ENCODE peak calls at places on chromosomes 2 and 18, in five cellular contexts. M is neuronal stem cell, H is mesenchymal stem cell, K is IMR-90, S is mesendoderm. V is an unnamed sample.

GRCh38 chr2:55097083-55097461 is 46.8 kb upstream of the RTN4 start:
- DNase-seq in M (no peak), H (no peak), K (no peak), S (no peak), V (no peak)

GRCh38 chr2:209380278-209380677 is 43.6 kb upstream of the MAP2 start:
- DNase-seq in M (no peak), H (no peak), K (no peak), S (no peak), V (no peak)

GRCh38 chr2:113832795-113833194 is 57.1 kb upstream of the ACTR3 start:
- DNase-seq in M (no peak), H (no peak), K (no peak), S (no peak), V (no peak)

GRCh38 chr2:226327830-226328229 is 471.8 kb downstream of the IRS1 start:
- DNase-seq in M (no peak), H (no peak), K (no peak), S (no peak), V (no peak)

GRCh38 chr2:133596701-133597393 is 28.6 kb upstream of the NCKAP5 start:
- DNase-seq in M (no peak), H (no peak), K (no peak), S (peak; percentile 18), V (no peak)

GRCh38 chr2:127618551-127618950 is 27.4 kb upstream of the GPR17 start:
- DNase-seq in M (no peak), H (no peak), K (no peak), S (no peak), V (no peak)

GRCh38 chr2:64730551-64731305 is 77.0 kb upstream of the SERTAD2 start:
- DNase-seq in M (no peak), H (peak; percentile 91), K (peak; percentile 90), S (peak; percentile 52), V (no peak)

GRCh38 chr2:191050640-191050987 is 36.6 kb upstream of the STAT1 start:
- DNase-seq in M (no peak), H (peak; percentile 87), K (peak; percentile 75), S (peak; percentile 38), V (no peak)

GRCh38 chr2:150165479-150165878 is 322.0 kb downstream of the RND3 start:
- DNase-seq in M (no peak), H (no peak), K (no peak), S (no peak), V (no peak)

GRCh38 chr18:8820701-8821465 is 115.5 kb downstream of the MTCL1 start:
- DNase-seq in M (no peak), H (no peak), K (no peak), S (no peak), V (no peak)

GRCh38 chr2:105919826-105920225 is 175.1 kb downstream of the NCK2 start:
- DNase-seq in M (no peak), H (peak; percentile 25), K (peak; percentile 62), S (peak; percentile 54), V (no peak)

GRCh38 chr2:103445356-103445755 is 683.5 kb downstream of the TMEM182 start:
- DNase-seq in M (no peak), H (no peak), K (no peak), S (peak; percentile 33), V (no peak)

GRCh38 chr18:31401156-31402025 is 24.8 kb downstream of the DSG4 start:
- DNase-seq in M (no peak), H (peak; percentile 50), K (no peak), S (no peak), V (no peak)

GRCh38 chr18:56221195-56222065 is 417.0 kb downstream of the TXNL1 start:
- DNase-seq in M (no peak), H (no peak), K (no peak), S (no peak), V (no peak)

GRCh38 chr2:11368059-11368572 is 23.7 kb upstream of the ROCK2 start:
- DNase-seq in M (no peak), H (peak; percentile 28), K (no peak), S (no peak), V (no peak)

GRCh38 chr2:144469788-144470187 is 50.1 kb downstream of the ZEB2 start:
- DNase-seq in M (no peak), H (no peak), K (no peak), S (no peak), V (no peak)

GRCh38 chr2:132448331-132448730 is 31.7 kb downstream of the GPR39 start:
- DNase-seq in M (no peak), H (no peak), K (no peak), S (no peak), V (no peak)

GRCh38 chr2:199704358-199705238 is 146.4 kb downstream of the FTCDNL1 start:
- DNase-seq in M (peak; percentile 6), H (peak; percentile 51), K (peak; percentile 24), S (peak; percentile 57), V (peak; percentile 45)

GRCh38 chr2:66865161-66865560 is 430.2 kb downstream of the MEIS1 start:
- DNase-seq in M (no peak), H (no peak), K (peak; percentile 61), S (no peak), V (no peak)

GRCh38 chr2:75241696-75242095 is 42.4 kb upstream of the TACR1 start:
- DNase-seq in M (no peak), H (no peak), K (peak; percentile 43), S (peak; percentile 69), V (no peak)

GRCh38 chr18:36580266-36580665 is 248.5 kb downstream of the TPGS2 start:
- DNase-seq in M (no peak), H (peak; percentile 4), K (peak; percentile 51), S (no peak), V (no peak)

GRCh38 chr2:121480826-121481225 is 49.9 kb upstream of the RNU4ATAC start:
- DNase-seq in M (no peak), H (peak; percentile 54), K (peak; percentile 92), S (no peak), V (no peak)

GRCh38 chr2:131753640-131754561 is 226.2 kb downstream of the CCDC74A start:
- DNase-seq in M (no peak), H (no peak), K (no peak), S (no peak), V (no peak)

GRCh38 chr2:72989770-72990556 is 72.6 kb downstream of the EMX1 start:
- DNase-seq in M (no peak), H (no peak), K (peak; percentile 11), S (no peak), V (peak; percentile 34)

DNA sequence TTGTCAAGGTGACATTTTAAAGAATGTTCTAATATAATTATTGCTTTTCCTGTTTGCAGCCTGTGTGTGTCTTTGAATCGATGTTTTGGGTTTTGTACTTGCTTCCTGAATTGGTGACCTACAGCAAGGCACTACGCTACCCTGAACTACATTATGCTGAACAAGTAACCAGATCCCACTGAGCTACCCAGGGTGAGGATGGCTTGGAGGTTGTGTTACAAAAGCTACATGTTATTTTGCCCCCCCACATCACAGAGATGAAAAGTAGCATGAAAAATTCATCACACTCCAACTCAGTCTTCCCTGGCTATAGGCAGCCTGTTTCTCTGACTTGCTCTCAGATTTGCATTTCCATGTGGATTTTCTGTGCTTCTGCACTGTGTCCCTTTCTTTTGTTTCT is 162.1 kb downstream of the LDLRAD4 start:
- DNase-seq in M (no peak), H (no peak), K (no peak), S (no peak), V (no peak)
- H3K4ac ChIP-seq in M (no peak overlapping the region), H (no peak overlapping the region), K (no peak overlapping the region), S (no peak overlapping the region), V (no peak overlapping the region)

GRCh38 chr18:79963658-79964329 is 649 bp upstream of the HSBP1L1 start:
- DNase-seq in M (no peak), H (no peak), K (no peak), S (no peak), V (no peak)

GRCh38 chr18:79960921-79961526 is 3.4 kb upstream of the HSBP1L1 start:
- DNase-seq in M (no peak), H (no peak), K (no peak), S (no peak), V (no peak)

GRCh38 chr18:79962311-79962710 is 2.1 kb upstream of the HSBP1L1 start:
- DNase-seq in M (no peak), H (no peak), K (peak; percentile 61), S (no peak), V (no peak)

GRCh38 chr18:79962835-79963657 is 1.4 kb upstream of the HSBP1L1 start:
- DNase-seq in M (no peak), H (no peak), K (no peak), S (no peak), V (no peak)

DNA sequence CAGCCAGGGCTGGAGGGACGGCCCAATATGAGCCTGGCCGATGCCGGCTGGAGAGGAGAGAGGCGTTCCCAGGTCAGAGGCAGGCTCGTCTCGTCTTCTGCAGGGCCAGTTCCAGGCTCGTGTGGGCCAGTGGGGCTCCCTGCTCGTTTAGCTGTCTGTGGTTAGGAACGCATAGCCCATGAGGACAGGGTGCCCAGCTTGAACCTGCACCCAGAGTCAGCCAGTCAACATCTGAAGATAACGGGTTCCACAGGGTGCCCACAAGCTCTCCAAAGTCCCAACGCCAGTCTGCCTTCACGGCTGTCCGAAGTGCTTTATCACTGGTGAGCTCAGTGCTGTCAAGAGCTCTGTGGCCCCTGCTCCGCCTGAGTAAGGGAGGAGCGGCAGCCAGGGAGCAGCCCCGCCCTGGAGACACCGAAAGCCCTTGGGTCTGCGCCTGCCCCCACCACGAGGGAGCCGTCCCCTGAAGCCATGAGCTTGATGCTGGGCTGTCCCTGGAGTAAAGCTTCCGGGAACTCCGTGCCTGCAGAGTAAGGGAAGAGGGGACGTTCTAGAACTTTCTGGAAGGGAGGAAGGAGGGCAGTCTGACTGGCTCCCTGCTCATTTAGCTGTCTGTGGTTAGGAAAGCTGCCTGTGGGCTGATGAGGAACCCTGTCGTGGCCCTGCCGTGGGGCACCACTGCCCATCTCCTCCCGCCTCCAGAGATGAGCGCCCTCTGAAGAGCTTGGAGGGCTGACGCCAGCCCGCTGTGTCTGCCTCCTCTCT is 2.7 kb upstream of the HSBP1L1 start:
- DNase-seq in M (no peak), H (no peak), K (no peak), S (no peak), V (no peak)
- H3K4ac ChIP-seq in M (no peak overlapping the region), H (peak overlapping the region; percentile 56), K (peak overlapping the region; percentile 26), S (no peak overlapping the region), V (no peak overlapping the region)

GRCh38 chr18:657998-658946 is 819 bp downstream of the TYMS start:
- DNase-seq in M (peak; percentile 82), H (peak; percentile 92), K (peak; percentile 84), S (peak; percentile 96), V (peak; percentile 92)
- H3K4ac ChIP-seq in M (no peak overlapping the region), H (peak overlapping the region; percentile 74), K (peak overlapping the region; percentile 84), S (peak overlapping the region; percentile 92), V (no peak overlapping the region)

GRCh38 chr2:36369163-36369562 is 13.6 kb downstream of the CRIM1 start:
- DNase-seq in M (no peak), H (no peak), K (no peak), S (no peak), V (no peak)
- H3K4ac ChIP-seq in M (no peak overlapping the region), H (peak overlapping the region; percentile 19), K (peak overlapping the region; percentile 41), S (no peak overlapping the region), V (no peak overlapping the region)

GRCh38 chr2:1713839-1714236 is 30.5 kb downstream of the PXDN start:
- DNase-seq in M (no peak), H (no peak), K (no peak), S (no peak), V (no peak)
- H3K4ac ChIP-seq in M (no peak overlapping the region), H (peak overlapping the region; percentile 21), K (no peak overlapping the region), S (no peak overlapping the region), V (no peak overlapping the region)

GRCh38 chr2:215428060-215428910 is 7.6 kb downstream of the FN1 start:
- DNase-seq in M (no peak), H (no peak), K (peak; percentile 23), S (no peak), V (no peak)
- H3K4ac ChIP-seq in M (no peak overlapping the region), H (no peak overlapping the region), K (no peak overlapping the region), S (no peak overlapping the region), V (no peak overlapping the region)

GRCh38 chr2:231410293-231411004 is 14.9 kb downstream of the B3GNT7 start:
- DNase-seq in M (no peak), H (no peak), K (no peak), S (peak; percentile 73), V (peak; percentile 86)
- H3K4ac ChIP-seq in M (no peak overlapping the region), H (no peak overlapping the region), K (peak overlapping the region; percentile 66), S (no peak overlapping the region), V (no peak overlapping the region)